ENCODE peak calls at places on chromosomes 3 and 15, in ten cellular contexts. One of them, this sample, is unnamed.

GRCh38 chr3:132382267-132382666 is 35.0 kb upstream of the DNAJC13 start:
- DNase-seq in bronchial epithelial cell: no peak
- DNase-seq in GM23338: peak
- DNase-seq in progenitor cell of endocrine pancreas: no peak
- DNase-seq in cardiac muscle cell: no peak
- DNase-seq in ovary: no peak
- DNase-seq in WERI-Rb-1: no peak
- DNase-seq in HCT116: no peak
- DNase-seq in upper lobe of right lung: no peak
- DNase-seq in psoas muscle: no peak
- DNase-seq in this sample: no peak

GRCh38 chr3:124985358-124985757 is 50.8 kb upstream of the MUC13 start:
- DNase-seq in upper lobe of right lung: no peak
- DNase-seq in GM23338: no peak
- DNase-seq in WERI-Rb-1: no peak
- DNase-seq in psoas muscle: no peak
- DNase-seq in bronchial epithelial cell: peak
- DNase-seq in HCT116: peak
- DNase-seq in cardiac muscle cell: peak
- DNase-seq in progenitor cell of endocrine pancreas: no peak
- DNase-seq in ovary: no peak
- DNase-seq in this sample: no peak

GRCh38 chr3:43031490-43032216 is 52.5 kb downstream of the GASK1A start:
- DNase-seq in HCT116: no peak
- DNase-seq in bronchial epithelial cell: no peak
- DNase-seq in ovary: no peak
- DNase-seq in progenitor cell of endocrine pancreas: no peak
- DNase-seq in WERI-Rb-1: no peak
- DNase-seq in upper lobe of right lung: no peak
- DNase-seq in cardiac muscle cell: no peak
- DNase-seq in psoas muscle: peak
- DNase-seq in GM23338: no peak
- DNase-seq in this sample: no peak

GRCh38 chr15:92226020-92226612 is 167.6 kb upstream of the ST8SIA2 start:
- DNase-seq in WERI-Rb-1: peak
- DNase-seq in GM23338: peak
- DNase-seq in cardiac muscle cell: peak
- DNase-seq in upper lobe of right lung: no peak
- DNase-seq in psoas muscle: no peak
- DNase-seq in HCT116: peak
- DNase-seq in progenitor cell of endocrine pancreas: no peak
- DNase-seq in ovary: no peak
- DNase-seq in bronchial epithelial cell: peak
- DNase-seq in this sample: peak

GRCh38 chr15:29008846-29009245 is 123.1 kb downstream of the APBA2 start:
- DNase-seq in cardiac muscle cell: no peak
- DNase-seq in ovary: no peak
- DNase-seq in progenitor cell of endocrine pancreas: no peak
- DNase-seq in bronchial epithelial cell: no peak
- DNase-seq in GM23338: no peak
- DNase-seq in psoas muscle: no peak
- DNase-seq in WERI-Rb-1: no peak
- DNase-seq in HCT116: no peak
- DNase-seq in upper lobe of right lung: no peak
- DNase-seq in this sample: no peak

GRCh38 chr3:42961633-42962032 is 17.5 kb upstream of the GASK1A start:
- DNase-seq in bronchial epithelial cell: peak
- DNase-seq in GM23338: peak
- DNase-seq in cardiac muscle cell: peak
- DNase-seq in HCT116: peak
- DNase-seq in psoas muscle: no peak
- DNase-seq in upper lobe of right lung: no peak
- DNase-seq in progenitor cell of endocrine pancreas: no peak
- DNase-seq in ovary: peak
- DNase-seq in WERI-Rb-1: peak
- DNase-seq in this sample: peak

GRCh38 chr3:78823859-78824258 is 943.9 kb downstream of the ROBO1 start:
- DNase-seq in HCT116: no peak
- DNase-seq in cardiac muscle cell: peak
- DNase-seq in ovary: no peak
- DNase-seq in psoas muscle: no peak
- DNase-seq in progenitor cell of endocrine pancreas: no peak
- DNase-seq in GM23338: no peak
- DNase-seq in upper lobe of right lung: no peak
- DNase-seq in bronchial epithelial cell: peak
- DNase-seq in WERI-Rb-1: no peak
- DNase-seq in this sample: no peak

GRCh38 chr3:132354916-132355702 is 37.9 kb downstream of the ACP3 start:
- DNase-seq in WERI-Rb-1: no peak
- DNase-seq in psoas muscle: no peak
- DNase-seq in cardiac muscle cell: no peak
- DNase-seq in bronchial epithelial cell: peak
- DNase-seq in GM23338: no peak
- DNase-seq in upper lobe of right lung: no peak
- DNase-seq in HCT116: no peak
- DNase-seq in ovary: no peak
- DNase-seq in progenitor cell of endocrine pancreas: no peak
- DNase-seq in this sample: no peak

GRCh38 chr15:90029024-90029423 is 27.9 kb downstream of the ZNF710 start:
- DNase-seq in ovary: no peak
- DNase-seq in HCT116: no peak
- DNase-seq in cardiac muscle cell: no peak
- DNase-seq in progenitor cell of endocrine pancreas: no peak
- DNase-seq in psoas muscle: no peak
- DNase-seq in GM23338: no peak
- DNase-seq in bronchial epithelial cell: no peak
- DNase-seq in WERI-Rb-1: no peak
- DNase-seq in upper lobe of right lung: no peak
- DNase-seq in this sample: no peak

GRCh38 chr3:12995389-12996180 is 77.6 kb downstream of the IQSEC1 start:
- DNase-seq in ovary: no peak
- DNase-seq in bronchial epithelial cell: no peak
- DNase-seq in cardiac muscle cell: no peak
- DNase-seq in upper lobe of right lung: no peak
- DNase-seq in progenitor cell of endocrine pancreas: no peak
- DNase-seq in WERI-Rb-1: no peak
- DNase-seq in psoas muscle: no peak
- DNase-seq in HCT116: no peak
- DNase-seq in GM23338: no peak
- DNase-seq in this sample: no peak

GRCh38 chr15:82533801-82534200 is 6.5 kb downstream of the RPS17 start:
- DNase-seq in upper lobe of right lung: no peak
- DNase-seq in progenitor cell of endocrine pancreas: no peak
- DNase-seq in GM23338: no peak
- DNase-seq in ovary: no peak
- DNase-seq in psoas muscle: no peak
- DNase-seq in bronchial epithelial cell: no peak
- DNase-seq in WERI-Rb-1: no peak
- DNase-seq in HCT116: no peak
- DNase-seq in cardiac muscle cell: no peak
- DNase-seq in this sample: no peak

DNA sequence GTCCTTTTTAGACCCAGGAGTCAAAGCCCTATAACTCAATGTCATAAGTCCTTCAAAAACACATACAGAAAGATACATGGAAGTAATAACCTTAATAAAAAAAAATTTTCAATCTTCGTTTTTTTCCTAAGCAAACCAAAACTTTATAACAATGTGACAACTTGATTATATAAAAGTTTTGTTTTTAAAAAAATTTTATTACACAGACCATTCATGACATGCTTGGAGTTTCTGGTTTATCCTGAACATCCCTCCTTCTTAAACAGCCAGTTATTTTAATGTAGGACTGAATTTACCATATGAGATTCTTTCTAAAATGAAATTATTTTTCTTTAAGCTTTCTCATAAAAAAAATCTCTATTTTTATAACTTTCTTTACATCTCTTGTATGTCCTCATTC is 30.7 kb downstream of the IQCF6 start:
- DNase-seq in HCT116: peak
- DNase-seq in upper lobe of right lung: no peak
- DNase-seq in bronchial epithelial cell: no peak
- DNase-seq in psoas muscle: no peak
- DNase-seq in cardiac muscle cell: no peak
- DNase-seq in progenitor cell of endocrine pancreas: no peak
- DNase-seq in ovary: no peak
- DNase-seq in GM23338: peak
- DNase-seq in WERI-Rb-1: no peak
- DNase-seq in this sample: no peak
- TF ChIP-seq CTCF in HCT116: no peak
- TF ChIP-seq CTCF in upper lobe of right lung: no peak
- TF ChIP-seq CTCF in bronchial epithelial cell: no peak
- TF ChIP-seq CTCF in psoas muscle: no peak
- TF ChIP-seq CTCF in cardiac muscle cell: no peak
- TF ChIP-seq CTCF in progenitor cell of endocrine pancreas: no peak
- TF ChIP-seq CTCF in ovary: no peak
- TF ChIP-seq CTCF in GM23338: no peak
- TF ChIP-seq CTCF in WERI-Rb-1: no peak
- TF ChIP-seq CTCF in this sample: no peak

DNA sequence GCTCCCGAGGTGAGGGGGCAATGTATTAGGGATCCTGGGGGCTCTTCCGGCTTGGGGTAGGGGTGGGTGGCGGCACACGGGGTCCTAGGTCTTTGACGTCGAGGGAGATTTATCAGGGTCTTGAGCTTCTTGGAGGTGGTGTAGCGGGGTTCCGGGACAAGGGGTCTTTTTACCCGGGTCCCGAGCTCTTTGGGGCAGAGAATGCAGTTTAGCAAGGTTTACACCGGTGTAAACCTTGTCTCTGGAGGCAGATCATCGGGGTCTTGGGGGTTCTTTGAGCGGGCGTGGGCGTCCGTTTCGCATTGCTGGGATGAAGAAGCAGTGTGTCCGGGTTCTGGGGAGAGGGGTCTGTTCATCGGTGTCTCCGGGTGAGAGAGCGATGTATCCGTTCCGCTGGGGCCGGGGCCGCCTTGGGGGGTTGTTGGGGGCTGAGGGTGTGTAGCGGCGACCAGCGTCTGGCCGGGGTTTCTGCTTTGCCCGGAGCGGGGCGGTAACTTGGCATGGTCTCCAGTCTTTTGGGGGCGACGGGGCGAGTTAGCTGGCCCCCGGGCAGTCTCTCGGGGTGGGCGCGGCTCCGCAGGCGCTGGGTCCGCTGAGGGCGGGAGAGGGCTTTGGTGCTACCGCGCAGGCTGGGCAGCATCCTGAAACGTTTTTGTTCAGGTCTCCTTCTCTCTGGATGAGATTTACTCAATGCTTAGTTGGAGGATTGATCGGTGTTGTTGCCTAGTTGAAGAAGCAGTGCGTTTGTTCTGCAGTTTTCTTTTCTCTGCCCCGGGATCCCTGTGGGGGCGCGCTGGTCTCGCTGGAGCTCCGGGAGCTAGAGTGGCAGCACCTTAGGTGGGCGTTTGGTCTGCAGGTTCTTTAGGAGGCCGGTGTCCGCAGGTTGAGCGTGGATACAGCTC is 792 bp downstream of the GLCE start:
- DNase-seq in ovary: peak
- DNase-seq in upper lobe of right lung: peak
- DNase-seq in WERI-Rb-1: peak
- DNase-seq in GM23338: peak
- DNase-seq in progenitor cell of endocrine pancreas: peak
- DNase-seq in HCT116: peak
- DNase-seq in cardiac muscle cell: peak
- DNase-seq in psoas muscle: peak
- DNase-seq in bronchial epithelial cell: peak
- DNase-seq in this sample: peak
- TF ChIP-seq CTCF in ovary: no peak
- TF ChIP-seq CTCF in upper lobe of right lung: peak
- TF ChIP-seq CTCF in WERI-Rb-1: peak
- TF ChIP-seq CTCF in GM23338: no peak
- TF ChIP-seq CTCF in progenitor cell of endocrine pancreas: peak
- TF ChIP-seq CTCF in HCT116: peak
- TF ChIP-seq CTCF in cardiac muscle cell: peak
- TF ChIP-seq CTCF in psoas muscle: peak
- TF ChIP-seq CTCF in bronchial epithelial cell: peak
- TF ChIP-seq CTCF in this sample: no peak

DNA sequence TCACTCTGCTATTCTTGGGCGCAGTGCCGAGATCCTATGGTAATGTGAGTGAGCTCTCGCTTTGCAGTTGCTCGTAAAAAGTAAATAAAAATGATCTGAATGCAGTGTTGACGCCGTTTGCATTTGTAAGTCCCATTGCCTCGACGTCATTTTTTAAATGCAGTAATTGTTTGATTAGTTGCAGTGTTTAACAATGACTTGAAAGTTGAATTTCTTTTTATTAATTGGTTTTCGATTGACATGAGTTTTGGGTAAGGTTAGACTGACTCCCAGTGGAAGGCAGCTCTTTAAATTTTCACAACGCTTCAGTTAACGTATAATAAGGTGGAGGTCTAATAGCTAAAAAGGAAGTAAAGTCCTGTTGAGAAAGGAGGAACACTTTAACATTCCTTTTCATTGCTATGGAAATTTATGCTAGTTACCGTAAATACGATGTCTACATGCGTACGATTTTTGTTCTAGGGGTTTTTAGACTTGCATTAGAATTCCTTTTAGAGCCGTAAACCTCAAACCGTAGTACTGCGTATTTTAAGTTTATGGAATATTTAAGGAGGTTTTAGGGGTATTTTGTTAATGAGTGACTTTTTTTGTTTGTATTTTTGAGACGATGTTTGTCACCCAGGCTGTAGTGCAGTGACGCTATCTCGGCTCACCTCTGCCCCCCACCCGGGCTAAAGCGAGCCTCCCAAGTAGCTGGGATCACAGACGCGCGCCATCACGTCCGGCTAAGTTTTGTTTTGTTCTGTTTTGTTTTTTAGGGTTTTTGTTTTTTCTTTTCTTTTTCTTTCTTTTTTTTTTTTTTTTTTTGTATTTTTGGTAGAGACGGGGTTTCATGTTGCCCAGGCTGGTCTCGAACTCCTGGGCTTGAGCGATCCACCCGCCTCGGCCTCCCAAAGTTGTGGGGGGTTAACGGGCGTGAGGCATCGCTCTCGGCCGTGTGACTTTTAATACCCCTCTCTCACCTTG is 1.4 kb downstream of the MORF4L1 start:
- DNase-seq in GM23338: peak
- DNase-seq in WERI-Rb-1: no peak
- DNase-seq in cardiac muscle cell: no peak
- DNase-seq in progenitor cell of endocrine pancreas: no peak
- DNase-seq in upper lobe of right lung: no peak
- DNase-seq in psoas muscle: no peak
- DNase-seq in ovary: no peak
- DNase-seq in HCT116: no peak
- DNase-seq in bronchial epithelial cell: no peak
- DNase-seq in this sample: no peak
- TF ChIP-seq CTCF in GM23338: no peak
- TF ChIP-seq CTCF in WERI-Rb-1: no peak
- TF ChIP-seq CTCF in cardiac muscle cell: no peak
- TF ChIP-seq CTCF in progenitor cell of endocrine pancreas: no peak
- TF ChIP-seq CTCF in upper lobe of right lung: no peak
- TF ChIP-seq CTCF in psoas muscle: no peak
- TF ChIP-seq CTCF in ovary: no peak
- TF ChIP-seq CTCF in HCT116: no peak
- TF ChIP-seq CTCF in bronchial epithelial cell: no peak
- TF ChIP-seq CTCF in this sample: no peak

DNA sequence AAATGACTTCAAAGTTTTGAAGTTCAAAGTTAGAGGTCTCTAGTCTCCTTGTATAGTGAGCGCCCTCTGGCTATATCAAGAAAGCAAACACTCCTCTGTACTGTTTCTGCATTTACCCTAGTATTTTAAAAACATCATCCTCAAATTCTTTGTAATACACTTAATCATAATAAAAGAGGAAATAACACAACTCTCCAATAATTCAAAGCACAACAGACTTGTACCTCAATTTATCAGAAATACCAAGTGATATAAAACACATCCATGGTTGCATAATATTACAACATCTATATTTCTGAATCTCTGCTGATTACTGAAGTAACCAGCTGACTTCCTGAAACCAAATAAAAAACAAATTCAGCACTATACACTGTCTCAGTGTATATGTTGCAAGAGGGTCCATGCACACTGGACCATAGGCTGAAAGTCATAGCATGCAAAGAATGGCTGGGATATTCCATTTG is 12.5 kb downstream of the PLOD2 start:
- DNase-seq in ovary: no peak
- DNase-seq in bronchial epithelial cell: no peak
- DNase-seq in upper lobe of right lung: no peak
- DNase-seq in progenitor cell of endocrine pancreas: no peak
- DNase-seq in GM23338: peak
- DNase-seq in cardiac muscle cell: peak
- DNase-seq in WERI-Rb-1: no peak
- DNase-seq in psoas muscle: no peak
- DNase-seq in HCT116: no peak
- DNase-seq in this sample: no peak
- TF ChIP-seq CTCF in ovary: peak
- TF ChIP-seq CTCF in bronchial epithelial cell: no peak
- TF ChIP-seq CTCF in upper lobe of right lung: no peak
- TF ChIP-seq CTCF in progenitor cell of endocrine pancreas: no peak
- TF ChIP-seq CTCF in GM23338: peak
- TF ChIP-seq CTCF in cardiac muscle cell: peak
- TF ChIP-seq CTCF in WERI-Rb-1: peak
- TF ChIP-seq CTCF in psoas muscle: no peak
- TF ChIP-seq CTCF in HCT116: peak
- TF ChIP-seq CTCF in this sample: no peak